ENCODE peak calls at places on chromosomes 5 and 9, in ten cellular contexts. X is dorsolateral prefrontal cortex; Y is Panc1; G is CD8-positive, alpha-beta T cell; R is kidney; I is ascending aorta; L is IMR-90; F is neural progenitor cell; U is breast epithelium; K is Peyer's patch. A is an unnamed sample.

GRCh38 chr5:167908596-167908995 is 382.8 kb upstream of the WWC1 start:
- DNase-seq in X (no peak), Y (no peak), G (no peak), R (no peak), I (no peak), L (no peak), F (no peak), U (no peak), K (no peak), A (no peak)

GRCh38 chr5:128708841-128709240 is 170.8 kb upstream of the FBN2 start:
- DNase-seq in X (no peak), Y (no peak), G (no peak), R (no peak), I (no peak), L (no peak), F (no peak), U (no peak), K (no peak), A (no peak)

GRCh38 chr5:163089233-163089632 is 348.2 kb upstream of the CCNG1 start:
- DNase-seq in X (no peak), Y (no peak), G (no peak), R (no peak), I (no peak), L (no peak), F (peak; percentile 11), U (no peak), K (no peak), A (no peak)

GRCh38 chr5:175658299-175659145 is 651 bp downstream of the HRH2 start:
- DNase-seq in X (no peak), Y (no peak), G (no peak), R (no peak), I (no peak), L (no peak), F (peak; percentile 58), U (no peak), K (no peak), A (peak; percentile 88)

GRCh38 chr9:124500796-124501611 is 6.2 kb downstream of the NR5A1 start:
- DNase-seq in X (no peak), Y (no peak), G (no peak), R (peak; percentile 58), I (no peak), L (no peak), F (no peak), U (no peak), K (no peak), A (no peak)

GRCh38 chr5:159049844-159050318 is 49.8 kb downstream of the EBF1 start:
- DNase-seq in X (no peak), Y (no peak), G (no peak), R (no peak), I (no peak), L (peak; percentile 57), F (no peak), U (no peak), K (no peak), A (no peak)

GRCh38 chr5:64026493-64026892 is 64.2 kb upstream of the HTR1A start:
- DNase-seq in X (no peak), Y (no peak), G (no peak), R (no peak), I (no peak), L (no peak), F (no peak), U (no peak), K (no peak), A (no peak)

GRCh38 chr9:109245300-109245897 is 75.5 kb downstream of the EPB41L4B start:
- DNase-seq in X (no peak), Y (no peak), G (no peak), R (no peak), I (no peak), L (no peak), F (no peak), U (no peak), K (no peak), A (no peak)

GRCh38 chr5:67262202-67262601 is 65.6 kb upstream of the CD180 start:
- DNase-seq in X (no peak), Y (no peak), G (no peak), R (no peak), I (no peak), L (no peak), F (no peak), U (no peak), K (no peak), A (no peak)

GRCh38 chr5:180141068-180141660 is 67.8 kb downstream of the RASGEF1C start:
- DNase-seq in X (no peak), Y (no peak), G (peak; percentile 1), R (peak; percentile 33), I (no peak), L (no peak), F (no peak), U (peak; percentile 11), K (no peak), A (no peak)

GRCh38 chr5:89450149-89450538 is 567.2 kb upstream of the MEF2C start:
- DNase-seq in X (no peak), Y (no peak), G (no peak), R (no peak), I (no peak), L (no peak), F (no peak), U (no peak), K (no peak), A (no peak)

DNA sequence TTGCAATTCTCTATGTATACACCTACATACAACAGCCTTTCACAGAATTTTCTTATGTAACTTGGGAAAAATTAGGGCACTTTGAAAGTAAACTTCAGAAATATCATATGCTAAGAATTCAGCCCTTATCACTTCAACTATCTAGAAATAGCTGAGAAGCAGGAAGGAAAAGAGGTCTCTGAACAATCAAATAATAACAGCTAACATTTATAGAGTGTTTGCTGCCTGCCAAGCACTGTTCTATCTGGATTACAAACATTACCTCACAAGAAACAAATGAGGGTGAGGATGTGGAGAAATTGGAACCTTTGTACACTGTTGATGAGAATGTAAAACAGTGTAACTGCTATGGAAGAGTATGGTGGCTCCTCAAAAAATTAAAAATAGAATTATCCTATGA is 4.4 kb upstream of the FBXO38 start:
- DNase-seq in X (no peak), Y (no peak), G (no peak), R (no peak), I (no peak), L (no peak), F (no peak), U (no peak), K (no peak), A (no peak)
- H3K27ac ChIP-seq in X (no peak overlapping the region), Y (no peak overlapping the region), G (no peak overlapping the region), R (no peak overlapping the region), I (no peak overlapping the region), L (no peak overlapping the region), F (no peak overlapping the region), U (no peak overlapping the region), K (no peak overlapping the region), A (no peak overlapping the region)

GRCh38 chr5:53114988-53115387 is 5.4 kb upstream of the MOCS2 start:
- DNase-seq in X (no peak), Y (no peak), G (no peak), R (no peak), I (no peak), L (peak; percentile 54), F (no peak), U (no peak), K (no peak), A (no peak)
- TF ChIP-seq CTCF in X (peak; percentile 14), Y (peak; percentile 49), G (no peak), R (no peak), I (no peak), L (peak; percentile 40), F (peak; percentile 47), U (no peak), K (no peak), A (no peak)

GRCh38 chr9:136644593-136645342 is 17.9 kb upstream of the EGFL7 start:
- DNase-seq in X (peak; percentile 49), Y (no peak), G (peak; percentile 67), R (peak; percentile 91), I (peak; percentile 39), L (peak; percentile 28), F (peak; percentile 82), U (no peak), K (peak; percentile 92), A (peak; percentile 97)
- H3K4me3 ChIP-seq in X (peak overlapping the region; percentile 27), Y (no peak overlapping the region), G (no peak overlapping the region), R (no peak overlapping the region), I (peak overlapping the region; percentile 44), L (no peak overlapping the region), F (peak overlapping the region; percentile 32), U (peak overlapping the region; percentile 25), K (peak overlapping the region; percentile 18), A (peak overlapping the region; percentile 39)

GRCh38 chr9:35341021-35341420 is 148.9 kb upstream of the RUSC2 start:
- DNase-seq in X (no peak), Y (no peak), G (no peak), R (no peak), I (no peak), L (no peak), F (no peak), U (no peak), K (no peak), A (no peak)

GRCh38 chr9:35338561-35339274 is 151.2 kb upstream of the RUSC2 start:
- DNase-seq in X (no peak), Y (no peak), G (no peak), R (no peak), I (no peak), L (no peak), F (no peak), U (no peak), K (no peak), A (no peak)

GRCh38 chr9:35341585-35341984 is 148.3 kb upstream of the RUSC2 start:
- DNase-seq in X (peak; percentile 56), Y (no peak), G (no peak), R (peak; percentile 75), I (peak; percentile 23), L (peak; percentile 85), F (no peak), U (no peak), K (no peak), A (peak; percentile 71)

GRCh38 chr9:35338086-35338485 is 151.8 kb upstream of the RUSC2 start:
- DNase-seq in X (no peak), Y (no peak), G (no peak), R (no peak), I (no peak), L (no peak), F (no peak), U (no peak), K (no peak), A (no peak)

GRCh38 chr9:35340046-35340445 is 149.9 kb upstream of the RUSC2 start:
- DNase-seq in X (no peak), Y (no peak), G (no peak), R (no peak), I (no peak), L (peak; percentile 25), F (no peak), U (no peak), K (no peak), A (no peak)
- H3K27ac ChIP-seq in X (no peak overlapping the region), Y (no peak overlapping the region), G (no peak overlapping the region), R (no peak overlapping the region), I (peak overlapping the region; percentile 72), L (no peak overlapping the region), F (no peak overlapping the region), U (no peak overlapping the region), K (no peak overlapping the region), A (no peak overlapping the region)

A was measured in left lung.